ENCODE peak calls at places on chromosome 16, in seven cellular contexts. R is T-helper 1 cell; Y is globus pallidus; V is activated naive CD8-positive, alpha-beta T cell treated with anti-CD3 and anti-CD28 coated beads, Interleukin-2, amount 50 U/mL, for 16 hours; I is GM13977; X is NCI-H1694 treated with DMSO at 0.1 percent for 48 hours; G is NCI-H446 treated with DMSO at 0.1 percent for 48 hours. W is an unnamed sample.

GRCh38 chr16:265711-266110 is 10.0 kb downstream of the RGS11 start:
- DNase-seq in X (no peak), V (no peak), G (no peak), I (no peak), Y (no peak), R (no peak), W (no peak)

GRCh38 chr16:88870608-88871348 is 4.3 kb upstream of the PABPN1L start:
- DNase-seq in R (no peak), I (peak; percentile 80), V (no peak), X (peak; percentile 57), G (no peak), Y (no peak), W (peak; percentile 83)

GRCh38 chr16:17404903-17405691 is 65.7 kb downstream of the XYLT1 start:
- DNase-seq in V (no peak), Y (peak; percentile 99), R (no peak), I (no peak), G (no peak), X (no peak), W (no peak)

GRCh38 chr16:73997340-73997711 is 299.3 kb upstream of the PSMD7 start:
- DNase-seq in I (no peak), X (no peak), V (no peak), R (no peak), G (no peak), Y (no peak), W (no peak)

GRCh38 chr16:27174007-27174406 is 29.3 kb upstream of the KDM8 start:
- DNase-seq in X (peak; percentile 8), V (no peak), I (no peak), Y (no peak), G (no peak), R (peak; percentile 15), W (no peak)

GRCh38 chr16:89300311-89300975 is 82.9 kb downstream of the ZNF778 start:
- DNase-seq in V (no peak), Y (no peak), X (no peak), R (no peak), G (no peak), I (no peak), W (no peak)

GRCh38 chr16:81778861-81779539 is at the start of gene PLCG2:
- DNase-seq in I (peak; percentile 94), V (peak; percentile 22), R (peak; percentile 19), G (no peak), Y (peak; percentile 17), X (no peak), W (peak; percentile 84)

GRCh38 chr16:15810949-15811348 is 45.9 kb downstream of the MYH11 start:
- DNase-seq in Y (no peak), V (no peak), R (no peak), X (no peak), G (no peak), I (no peak), W (no peak)

GRCh38 chr16:68826652-68827051 is 16.7 kb upstream of the TANGO6 start:
- DNase-seq in R (no peak), I (no peak), V (no peak), G (no peak), Y (no peak), X (no peak), W (no peak)

GRCh38 chr16:29808219-29808900 is 2.0 kb downstream of the MAZ start:
- DNase-seq in V (no peak), Y (no peak), R (no peak), G (no peak), I (no peak), X (no peak), W (no peak)

GRCh38 chr16:54744998-54745397 is 185.7 kb upstream of the IRX5 start:
- DNase-seq in R (no peak), Y (no peak), I (no peak), X (no peak), G (no peak), V (no peak), W (no peak)

GRCh38 chr16:18834873-18835272 is 33.5 kb upstream of the ARL6IP1 start:
- DNase-seq in G (no peak), I (no peak), V (no peak), X (no peak), R (no peak), Y (no peak), W (no peak)

GRCh38 chr16:1645914-1646525 is 32.1 kb upstream of the JPT2 start:
- DNase-seq in V (peak; percentile 5), X (no peak), G (no peak), Y (no peak), I (no peak), R (no peak), W (no peak)

GRCh38 chr16:67766281-67766680 is 40.1 kb downstream of the RANBP10 start:
- DNase-seq in V (no peak), Y (no peak), R (no peak), X (no peak), I (no peak), G (no peak), W (peak; percentile 2)

GRCh38 chr16:15966420-15967222 is 17.2 kb downstream of the ABCC1 start:
- DNase-seq in X (no peak), G (no peak), V (no peak), I (no peak), R (no peak), Y (no peak), W (no peak)

GRCh38 chr16:67516296-67517177 is 12.1 kb upstream of the RIPOR1 start:
- DNase-seq in I (no peak), V (no peak), X (no peak), R (no peak), G (no peak), Y (no peak), W (no peak)

GRCh38 chr16:87697256-87697655 is 68.5 kb downstream of the KLHDC4 start:
- DNase-seq in R (no peak), I (no peak), Y (no peak), G (no peak), X (no peak), V (no peak), W (no peak)

GRCh38 chr16:82633964-82634600 is 7.3 kb downstream of the CDH13 start:
- DNase-seq in Y (peak; percentile 91), R (no peak), V (no peak), I (no peak), X (peak; percentile 81), G (no peak), W (no peak)

GRCh38 chr16:15033309-15033707 is 22.6 kb downstream of the NTAN1 start:
- DNase-seq in G (no peak), I (no peak), Y (no peak), R (no peak), X (no peak), V (no peak), W (no peak)

GRCh38 chr16:68406458-68407041 is 41.8 kb downstream of the SMPD3 start:
- DNase-seq in R (no peak), Y (no peak), X (no peak), I (no peak), G (no peak), V (no peak), W (no peak)

GRCh38 chr16:48537909-48538745 is 71.9 kb downstream of the N4BP1 start:
- DNase-seq in R (no peak), X (no peak), Y (no peak), I (no peak), G (no peak), V (no peak), W (no peak)

GRCh38 chr16:25065899-25066298 is 45.6 kb upstream of the LCMT1 start:
- DNase-seq in Y (no peak), R (no peak), V (no peak), I (peak; percentile 65), G (no peak), X (no peak), W (no peak)

GRCh38 chr16:56876048-56876447 is 11.0 kb downstream of the SLC12A3 start:
- DNase-seq in G (no peak), V (no peak), I (no peak), R (no peak), X (no peak), Y (no peak), W (no peak)

GRCh38 chr16:84404936-84405640 is 36.8 kb downstream of the ATP2C2 start:
- DNase-seq in V (no peak), Y (no peak), I (no peak), R (no peak), G (no peak), X (no peak), W (no peak)

GRCh38 chr16:1980026-1980769 is 1.1 kb downstream of the NOXO1 start:
- DNase-seq in Y (no peak), G (no peak), V (no peak), R (no peak), I (no peak), X (no peak), W (no peak)

GRCh38 chr16:15435216-15435864 is 952 bp downstream of the BMERB1 start:
- DNase-seq in R (no peak), X (no peak), Y (no peak), G (no peak), V (no peak), I (no peak), W (peak; percentile 29)

GRCh38 chr16:50371936-50372595 is 3.3 kb upstream of the BRD7 start:
- DNase-seq in X (no peak), V (no peak), R (no peak), G (no peak), Y (peak; percentile 75), I (no peak), W (no peak)

GRCh38 chr16:52953215-52953614 is 99.5 kb downstream of the CHD9NB start:
- DNase-seq in Y (no peak), X (peak; percentile 38), I (no peak), G (no peak), V (no peak), R (no peak), W (no peak)

GRCh38 chr16:76729525-76729924 is 452.3 kb downstream of the CNTNAP4 start:
- DNase-seq in G (no peak), R (no peak), I (no peak), X (no peak), Y (no peak), V (no peak), W (no peak)

GRCh38 chr16:53864819-53865491 is 161.0 kb downstream of the FTO start:
- DNase-seq in V (no peak), I (no peak), R (no peak), Y (no peak), X (no peak), G (no peak), W (no peak)

GRCh38 chr16:46885960-46886763 is 2.0 kb downstream of the GPT2 start:
- DNase-seq in X (no peak), I (no peak), R (no peak), Y (peak; percentile 69), G (no peak), V (no peak), W (peak; percentile 45)

W was measured in D341Med.